ENCODE peak calls at places on chromosomes 16 and 17, in seven cellular contexts. One of them, this sample, is unnamed.

GRCh38 chr17:43987131-43988021 is 17.0 kb upstream of the NAGS start:
- DNase-seq in neural progenitor cell: no peak
- DNase-seq in type B pancreatic cell: no peak
- DNase-seq in lower leg skin: no peak
- DNase-seq in progenitor cell of endocrine pancreas: no peak
- DNase-seq in AG10803: no peak
- DNase-seq in upper lobe of right lung: no peak
- DNase-seq in this sample: no peak

GRCh38 chr17:79633937-79634813 is 23.3 kb upstream of the RBFOX3 start:
- DNase-seq in neural progenitor cell: no peak
- DNase-seq in type B pancreatic cell: peak
- DNase-seq in lower leg skin: peak
- DNase-seq in progenitor cell of endocrine pancreas: peak
- DNase-seq in AG10803: no peak
- DNase-seq in upper lobe of right lung: peak
- DNase-seq in this sample: no peak

GRCh38 chr17:63446218-63446980 is at the start of gene CYB561:
- DNase-seq in neural progenitor cell: peak
- DNase-seq in type B pancreatic cell: peak
- DNase-seq in lower leg skin: peak
- DNase-seq in progenitor cell of endocrine pancreas: peak
- DNase-seq in AG10803: peak
- DNase-seq in upper lobe of right lung: peak
- DNase-seq in this sample: peak

GRCh38 chr17:32569171-32570080 is 82.6 kb downstream of the CDK5R1 start:
- DNase-seq in neural progenitor cell: no peak
- DNase-seq in type B pancreatic cell: no peak
- DNase-seq in lower leg skin: no peak
- DNase-seq in progenitor cell of endocrine pancreas: no peak
- DNase-seq in AG10803: peak
- DNase-seq in upper lobe of right lung: no peak
- DNase-seq in this sample: no peak

GRCh38 chr17:17420035-17420434 is 56.8 kb upstream of the MED9 start:
- DNase-seq in neural progenitor cell: no peak
- DNase-seq in type B pancreatic cell: no peak
- DNase-seq in lower leg skin: peak
- DNase-seq in progenitor cell of endocrine pancreas: no peak
- DNase-seq in AG10803: peak
- DNase-seq in upper lobe of right lung: peak
- DNase-seq in this sample: no peak

GRCh38 chr16:10971560-10971961 is 27.2 kb downstream of the CLEC16A start:
- DNase-seq in neural progenitor cell: peak
- DNase-seq in type B pancreatic cell: no peak
- DNase-seq in lower leg skin: no peak
- DNase-seq in progenitor cell of endocrine pancreas: peak
- DNase-seq in AG10803: peak
- DNase-seq in upper lobe of right lung: no peak
- DNase-seq in this sample: peak

GRCh38 chr17:19546289-19547065 is 12.8 kb downstream of the SLC47A1 start:
- DNase-seq in neural progenitor cell: peak
- DNase-seq in type B pancreatic cell: no peak
- DNase-seq in lower leg skin: no peak
- DNase-seq in progenitor cell of endocrine pancreas: no peak
- DNase-seq in AG10803: no peak
- DNase-seq in upper lobe of right lung: peak
- DNase-seq in this sample: peak

GRCh38 chr17:62676231-62676943 is 48.9 kb downstream of the MRC2 start:
- DNase-seq in neural progenitor cell: no peak
- DNase-seq in type B pancreatic cell: no peak
- DNase-seq in lower leg skin: no peak
- DNase-seq in progenitor cell of endocrine pancreas: no peak
- DNase-seq in AG10803: no peak
- DNase-seq in upper lobe of right lung: no peak
- DNase-seq in this sample: no peak

GRCh38 chr17:63695889-63696288 is 4.0 kb downstream of the LIMD2 start:
- DNase-seq in neural progenitor cell: no peak
- DNase-seq in type B pancreatic cell: no peak
- DNase-seq in lower leg skin: no peak
- DNase-seq in progenitor cell of endocrine pancreas: no peak
- DNase-seq in AG10803: no peak
- DNase-seq in upper lobe of right lung: no peak
- DNase-seq in this sample: no peak

GRCh38 chr16:54125751-54126655 is 160.6 kb downstream of the IRX3 start:
- DNase-seq in neural progenitor cell: no peak
- DNase-seq in type B pancreatic cell: no peak
- DNase-seq in lower leg skin: no peak
- DNase-seq in progenitor cell of endocrine pancreas: no peak
- DNase-seq in AG10803: no peak
- DNase-seq in upper lobe of right lung: no peak
- DNase-seq in this sample: no peak

GRCh38 chr16:79873825-79874224 is 273.3 kb upstream of the MAF start:
- DNase-seq in neural progenitor cell: no peak
- DNase-seq in type B pancreatic cell: no peak
- DNase-seq in lower leg skin: no peak
- DNase-seq in progenitor cell of endocrine pancreas: no peak
- DNase-seq in AG10803: no peak
- DNase-seq in upper lobe of right lung: no peak
- DNase-seq in this sample: no peak

GRCh38 chr17:51745993-51746392 is 412.5 kb downstream of the CA10 start:
- DNase-seq in neural progenitor cell: no peak
- DNase-seq in type B pancreatic cell: no peak
- DNase-seq in lower leg skin: no peak
- DNase-seq in progenitor cell of endocrine pancreas: no peak
- DNase-seq in AG10803: no peak
- DNase-seq in upper lobe of right lung: no peak
- DNase-seq in this sample: no peak

GRCh38 chr16:12439443-12440232 is 364.0 kb downstream of the CPPED1 start:
- DNase-seq in neural progenitor cell: no peak
- DNase-seq in type B pancreatic cell: no peak
- DNase-seq in lower leg skin: no peak
- DNase-seq in progenitor cell of endocrine pancreas: no peak
- DNase-seq in AG10803: no peak
- DNase-seq in upper lobe of right lung: no peak
- DNase-seq in this sample: no peak

GRCh38 chr17:72640415-72641165 is 451.9 kb downstream of the SLC39A11 start:
- DNase-seq in neural progenitor cell: no peak
- DNase-seq in type B pancreatic cell: no peak
- DNase-seq in lower leg skin: no peak
- DNase-seq in progenitor cell of endocrine pancreas: no peak
- DNase-seq in AG10803: no peak
- DNase-seq in upper lobe of right lung: peak
- DNase-seq in this sample: peak

GRCh38 chr17:44070455-44071197 is at the start of gene G6PC3:
- DNase-seq in neural progenitor cell: peak
- DNase-seq in type B pancreatic cell: peak
- DNase-seq in lower leg skin: peak
- DNase-seq in progenitor cell of endocrine pancreas: peak
- DNase-seq in AG10803: peak
- DNase-seq in upper lobe of right lung: peak
- DNase-seq in this sample: peak

GRCh38 chr17:10226930-10227695 is 28.7 kb upstream of the GAS7 start:
- DNase-seq in neural progenitor cell: peak
- DNase-seq in type B pancreatic cell: no peak
- DNase-seq in lower leg skin: peak
- DNase-seq in progenitor cell of endocrine pancreas: peak
- DNase-seq in AG10803: no peak
- DNase-seq in upper lobe of right lung: peak
- DNase-seq in this sample: peak

GRCh38 chr16:83953796-83954576 is 946 bp downstream of the OSGIN1 start:
- DNase-seq in neural progenitor cell: peak
- DNase-seq in type B pancreatic cell: no peak
- DNase-seq in lower leg skin: no peak
- DNase-seq in progenitor cell of endocrine pancreas: no peak
- DNase-seq in AG10803: peak
- DNase-seq in upper lobe of right lung: no peak
- DNase-seq in this sample: peak

GRCh38 chr17:259341-259976 is 78.0 kb upstream of the DOC2B start:
- DNase-seq in neural progenitor cell: no peak
- DNase-seq in type B pancreatic cell: no peak
- DNase-seq in lower leg skin: peak
- DNase-seq in progenitor cell of endocrine pancreas: no peak
- DNase-seq in AG10803: no peak
- DNase-seq in upper lobe of right lung: peak
- DNase-seq in this sample: no peak

GRCh38 chr16:57041182-57042156 is 50.9 kb upstream of the CPNE2 start:
- DNase-seq in neural progenitor cell: no peak
- DNase-seq in type B pancreatic cell: no peak
- DNase-seq in lower leg skin: no peak
- DNase-seq in progenitor cell of endocrine pancreas: no peak
- DNase-seq in AG10803: no peak
- DNase-seq in upper lobe of right lung: no peak
- DNase-seq in this sample: no peak

GRCh38 chr17:79188048-79188447 is 113.4 kb downstream of the ENGASE start:
- DNase-seq in neural progenitor cell: peak
- DNase-seq in type B pancreatic cell: no peak
- DNase-seq in lower leg skin: no peak
- DNase-seq in progenitor cell of endocrine pancreas: peak
- DNase-seq in AG10803: no peak
- DNase-seq in upper lobe of right lung: no peak
- DNase-seq in this sample: peak

GRCh38 chr17:45342306-45342705 is 25.5 kb upstream of the MAP3K14 start:
- DNase-seq in neural progenitor cell: no peak
- DNase-seq in type B pancreatic cell: no peak
- DNase-seq in lower leg skin: peak
- DNase-seq in progenitor cell of endocrine pancreas: no peak
- DNase-seq in AG10803: no peak
- DNase-seq in upper lobe of right lung: peak
- DNase-seq in this sample: no peak

GRCh38 chr17:64736804-64737492 is 74.8 kb upstream of the SMURF2 start:
- DNase-seq in neural progenitor cell: peak
- DNase-seq in type B pancreatic cell: no peak
- DNase-seq in lower leg skin: peak
- DNase-seq in progenitor cell of endocrine pancreas: no peak
- DNase-seq in AG10803: peak
- DNase-seq in upper lobe of right lung: no peak
- DNase-seq in this sample: peak

GRCh38 chr17:50660042-50660886 is 25.6 kb downstream of the ABCC3 start:
- DNase-seq in neural progenitor cell: no peak
- DNase-seq in type B pancreatic cell: no peak
- DNase-seq in lower leg skin: no peak
- DNase-seq in progenitor cell of endocrine pancreas: no peak
- DNase-seq in AG10803: peak
- DNase-seq in upper lobe of right lung: no peak
- DNase-seq in this sample: no peak

GRCh38 chr17:43543300-43543699 is 2.8 kb downstream of the ETV4 start:
- DNase-seq in neural progenitor cell: peak
- DNase-seq in type B pancreatic cell: no peak
- DNase-seq in lower leg skin: no peak
- DNase-seq in progenitor cell of endocrine pancreas: no peak
- DNase-seq in AG10803: no peak
- DNase-seq in upper lobe of right lung: no peak
- DNase-seq in this sample: no peak

GRCh38 chr17:44940321-44940720 is 7.3 kb downstream of the KIF18B start:
- DNase-seq in neural progenitor cell: no peak
- DNase-seq in type B pancreatic cell: no peak
- DNase-seq in lower leg skin: no peak
- DNase-seq in progenitor cell of endocrine pancreas: no peak
- DNase-seq in AG10803: peak
- DNase-seq in upper lobe of right lung: no peak
- DNase-seq in this sample: no peak

GRCh38 chr16:83215417-83216001 is 588.7 kb downstream of the CDH13 start:
- DNase-seq in neural progenitor cell: peak
- DNase-seq in type B pancreatic cell: no peak
- DNase-seq in lower leg skin: no peak
- DNase-seq in progenitor cell of endocrine pancreas: peak
- DNase-seq in AG10803: no peak
- DNase-seq in upper lobe of right lung: no peak
- DNase-seq in this sample: peak

DNA sequence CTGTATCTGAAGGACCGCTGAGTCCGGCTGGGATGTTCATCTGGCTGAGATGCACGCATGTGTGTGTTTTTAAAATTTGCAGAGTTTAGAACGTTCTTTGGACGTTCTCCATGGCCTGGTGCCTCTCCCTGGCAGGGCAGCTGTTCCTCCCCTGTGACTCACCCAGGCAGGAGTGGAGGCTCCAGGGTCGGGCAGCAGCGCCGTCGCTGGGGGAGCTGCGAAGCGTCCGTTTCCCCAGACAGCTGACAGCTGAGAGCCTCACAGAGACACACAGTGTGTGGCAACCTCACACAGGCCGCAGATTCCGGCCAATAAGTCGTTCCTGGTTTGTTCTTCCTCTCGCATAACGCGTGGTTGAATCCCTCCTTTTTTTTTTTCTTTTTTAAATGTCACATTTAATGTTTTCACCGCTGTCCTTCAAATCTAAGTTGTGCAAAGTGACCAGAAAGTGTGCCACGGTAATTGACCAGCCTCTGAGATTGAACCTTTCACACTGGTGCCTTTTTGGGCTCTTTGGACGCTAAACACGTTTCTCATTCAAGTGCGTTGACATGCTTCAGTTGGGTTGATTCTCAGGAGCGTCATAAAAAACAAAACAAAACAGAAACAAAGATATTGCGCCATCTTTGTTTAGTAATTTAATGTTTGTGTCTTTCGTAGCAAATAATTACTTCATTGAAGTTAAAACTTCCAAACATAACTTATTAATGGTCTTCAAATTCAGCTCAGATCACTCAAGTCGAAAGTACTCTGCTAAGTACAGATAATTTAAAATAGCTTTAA is 80.4 kb downstream of the OR1D5 start:
- DNase-seq in neural progenitor cell: no peak
- DNase-seq in type B pancreatic cell: peak
- DNase-seq in lower leg skin: peak
- DNase-seq in progenitor cell of endocrine pancreas: no peak
- DNase-seq in AG10803: peak
- DNase-seq in upper lobe of right lung: peak
- DNase-seq in this sample: no peak
- TF ChIP-seq CTCF in neural progenitor cell: no peak
- TF ChIP-seq CTCF in type B pancreatic cell: no peak
- TF ChIP-seq CTCF in lower leg skin: no peak
- TF ChIP-seq CTCF in progenitor cell of endocrine pancreas: no peak
- TF ChIP-seq CTCF in AG10803: peak
- TF ChIP-seq CTCF in upper lobe of right lung: peak
- TF ChIP-seq CTCF in this sample: no peak

GRCh38 chr16:9645911-9646310 is 536.3 kb downstream of the GRIN2A start:
- DNase-seq in neural progenitor cell: no peak
- DNase-seq in type B pancreatic cell: no peak
- DNase-seq in lower leg skin: no peak
- DNase-seq in progenitor cell of endocrine pancreas: no peak
- DNase-seq in AG10803: no peak
- DNase-seq in upper lobe of right lung: no peak
- DNase-seq in this sample: no peak
- TF ChIP-seq CTCF in neural progenitor cell: no peak
- TF ChIP-seq CTCF in type B pancreatic cell: peak
- TF ChIP-seq CTCF in lower leg skin: no peak
- TF ChIP-seq CTCF in progenitor cell of endocrine pancreas: no peak
- TF ChIP-seq CTCF in AG10803: no peak
- TF ChIP-seq CTCF in upper lobe of right lung: no peak
- TF ChIP-seq CTCF in this sample: peak

GRCh38 chr17:41571561-41572434 is at the start of gene KRT9:
- DNase-seq in neural progenitor cell: no peak
- DNase-seq in type B pancreatic cell: no peak
- DNase-seq in lower leg skin: no peak
- DNase-seq in progenitor cell of endocrine pancreas: no peak
- DNase-seq in AG10803: no peak
- DNase-seq in upper lobe of right lung: no peak
- DNase-seq in this sample: no peak
- TF ChIP-seq CTCF in neural progenitor cell: no peak
- TF ChIP-seq CTCF in type B pancreatic cell: no peak
- TF ChIP-seq CTCF in lower leg skin: no peak
- TF ChIP-seq CTCF in progenitor cell of endocrine pancreas: no peak
- TF ChIP-seq CTCF in AG10803: no peak
- TF ChIP-seq CTCF in upper lobe of right lung: no peak
- TF ChIP-seq CTCF in this sample: no peak

GRCh38 chr16:65704866-65705265 is 583.0 kb upstream of the CDH11 start:
- DNase-seq in neural progenitor cell: peak
- DNase-seq in type B pancreatic cell: no peak
- DNase-seq in lower leg skin: no peak
- DNase-seq in progenitor cell of endocrine pancreas: no peak
- DNase-seq in AG10803: no peak
- DNase-seq in upper lobe of right lung: no peak
- DNase-seq in this sample: no peak
- TF ChIP-seq CTCF in neural progenitor cell: peak
- TF ChIP-seq CTCF in type B pancreatic cell: peak
- TF ChIP-seq CTCF in lower leg skin: no peak
- TF ChIP-seq CTCF in progenitor cell of endocrine pancreas: peak
- TF ChIP-seq CTCF in AG10803: peak
- TF ChIP-seq CTCF in upper lobe of right lung: no peak
- TF ChIP-seq CTCF in this sample: no peak

This sample was measured in Calu3.